ENCODE peak calls at places on chromosomes 6 and 20, in eight cellular contexts. D is neuronal stem cell; X is Right ventricle myocardium inferior; O is HFFc6; T is T-helper 9 cell; Z is KG1; S is activated CD4-positive, alpha-beta T cell treated with anti-CD3 and anti-CD28 coated beads, Interleukin-2, amount 10 ng/mL, durations not matched to agents 7 days and 5 days; H is activated naive CD4-positive, alpha-beta T cell treated with anti-CD3 and anti-CD28 coated beads, Interleukin-2, amount 10 ng/mL, durations not matched to agents 7 days and 5 days. N is an unnamed sample.

GRCh38 chr6:135833806-135834205 is 17.7 kb upstream of the PDE7B start:
- DNase-seq in Z (no peak), H (no peak), X (no peak), T (no peak), S (no peak), D (no peak), O (no peak), N (no peak)

GRCh38 chr20:58312836-58313235 is 3.3 kb downstream of the RAB22A start:
- DNase-seq in O (no peak), T (no peak), D (no peak), H (no peak), S (no peak), X (no peak), Z (no peak), N (no peak)

GRCh38 chr6:52745764-52746201 is 17.5 kb downstream of the GSTA2 start:
- DNase-seq in H (no peak), D (no peak), Z (no peak), O (no peak), S (no peak), T (no peak), X (no peak), N (no peak)

GRCh38 chr20:8757146-8757545 is 311.7 kb upstream of the PLCB4 start:
- DNase-seq in O (peak; percentile 89), Z (peak; percentile 30), X (no peak), D (no peak), T (no peak), S (no peak), H (no peak), N (no peak)

GRCh38 chr6:72218125-72218524 is 331.8 kb downstream of the RIMS1 start:
- DNase-seq in X (no peak), D (peak; percentile 52), T (no peak), H (no peak), O (peak; percentile 37), Z (no peak), S (no peak), N (peak; percentile 44)

GRCh38 chr6:72032056-72032455 is 145.7 kb downstream of the RIMS1 start:
- DNase-seq in O (peak; percentile 32), T (no peak), X (no peak), D (no peak), S (no peak), Z (no peak), H (no peak), N (no peak)

GRCh38 chr20:51249781-51250180 is 226.9 kb upstream of the KCNG1 start:
- DNase-seq in O (no peak), X (no peak), H (no peak), T (no peak), D (no peak), Z (no peak), S (no peak), N (no peak)

GRCh38 chr20:25273541-25274358 is 25.9 kb downstream of the PYGB start:
- DNase-seq in X (peak; percentile 67), O (no peak), S (no peak), T (no peak), Z (no peak), D (no peak), H (peak; percentile 9), N (no peak)

GRCh38 chr20:63499333-63499969 is 568 bp upstream of the EEF1A2 start:
- DNase-seq in H (no peak), O (no peak), D (no peak), S (no peak), T (no peak), X (peak; percentile 33), Z (no peak), N (peak; percentile 79)

GRCh38 chr6:101716810-101717209 is 323.3 kb downstream of the GRIK2 start:
- DNase-seq in D (no peak), X (no peak), Z (no peak), S (no peak), H (no peak), T (no peak), O (no peak), N (no peak)

N was measured in kidney.